ENCODE peak calls at places on chromosome 20, in seven cellular contexts. One of them, this sample, is unnamed.

GRCh38 chr20:663315-664090 is 10.5 kb upstream of the SRXN1 start:
- DNase-seq in activated naive CD4-positive, alpha-beta T cell treated with Interleukin-2 at 50 U/mL for 16 hours: no peak
- DNase-seq in HT-29: no peak
- DNase-seq in cardiac fibroblast: peak
- DNase-seq in fibroblast of the conjunctiva: no peak
- DNase-seq in mammary epithelial cell: peak
- DNase-seq in HT1080: no peak
- DNase-seq in this sample: no peak

GRCh38 chr20:6855806-6856205 is 88.3 kb downstream of the BMP2 start:
- DNase-seq in activated naive CD4-positive, alpha-beta T cell treated with Interleukin-2 at 50 U/mL for 16 hours: no peak
- DNase-seq in HT-29: no peak
- DNase-seq in cardiac fibroblast: no peak
- DNase-seq in fibroblast of the conjunctiva: no peak
- DNase-seq in mammary epithelial cell: no peak
- DNase-seq in HT1080: no peak
- DNase-seq in this sample: no peak

GRCh38 chr20:64223526-64224067 is 32.0 kb upstream of the PCMTD2 start:
- DNase-seq in activated naive CD4-positive, alpha-beta T cell treated with Interleukin-2 at 50 U/mL for 16 hours: no peak
- DNase-seq in HT-29: no peak
- DNase-seq in cardiac fibroblast: peak
- DNase-seq in fibroblast of the conjunctiva: no peak
- DNase-seq in mammary epithelial cell: no peak
- DNase-seq in HT1080: no peak
- DNase-seq in this sample: no peak

GRCh38 chr20:57420571-57421257 is 29.5 kb downstream of the RBM38 start:
- DNase-seq in activated naive CD4-positive, alpha-beta T cell treated with Interleukin-2 at 50 U/mL for 16 hours: no peak
- DNase-seq in HT-29: no peak
- DNase-seq in cardiac fibroblast: no peak
- DNase-seq in fibroblast of the conjunctiva: no peak
- DNase-seq in mammary epithelial cell: no peak
- DNase-seq in HT1080: no peak
- DNase-seq in this sample: no peak

GRCh38 chr20:5844063-5844681 is 94.0 kb downstream of the SHLD1 start:
- DNase-seq in activated naive CD4-positive, alpha-beta T cell treated with Interleukin-2 at 50 U/mL for 16 hours: peak
- DNase-seq in HT-29: no peak
- DNase-seq in cardiac fibroblast: peak
- DNase-seq in fibroblast of the conjunctiva: no peak
- DNase-seq in mammary epithelial cell: peak
- DNase-seq in HT1080: peak
- DNase-seq in this sample: no peak

GRCh38 chr20:50304501-50304856 is 113.8 kb downstream of the CEBPB start:
- DNase-seq in activated naive CD4-positive, alpha-beta T cell treated with Interleukin-2 at 50 U/mL for 16 hours: no peak
- DNase-seq in HT-29: no peak
- DNase-seq in cardiac fibroblast: peak
- DNase-seq in fibroblast of the conjunctiva: peak
- DNase-seq in mammary epithelial cell: no peak
- DNase-seq in HT1080: no peak
- DNase-seq in this sample: no peak

GRCh38 chr20:43363506-43363905 is 94.2 kb upstream of the SRSF6 start:
- DNase-seq in activated naive CD4-positive, alpha-beta T cell treated with Interleukin-2 at 50 U/mL for 16 hours: no peak
- DNase-seq in HT-29: no peak
- DNase-seq in cardiac fibroblast: no peak
- DNase-seq in fibroblast of the conjunctiva: no peak
- DNase-seq in mammary epithelial cell: no peak
- DNase-seq in HT1080: peak
- DNase-seq in this sample: no peak

GRCh38 chr20:20719411-20719810 is 7.0 kb upstream of the RALGAPA2 start:
- DNase-seq in activated naive CD4-positive, alpha-beta T cell treated with Interleukin-2 at 50 U/mL for 16 hours: no peak
- DNase-seq in HT-29: no peak
- DNase-seq in cardiac fibroblast: no peak
- DNase-seq in fibroblast of the conjunctiva: no peak
- DNase-seq in mammary epithelial cell: no peak
- DNase-seq in HT1080: no peak
- DNase-seq in this sample: no peak

GRCh38 chr20:12963456-12963855 is 45.3 kb upstream of the SPTLC3 start:
- DNase-seq in activated naive CD4-positive, alpha-beta T cell treated with Interleukin-2 at 50 U/mL for 16 hours: no peak
- DNase-seq in HT-29: no peak
- DNase-seq in cardiac fibroblast: no peak
- DNase-seq in fibroblast of the conjunctiva: no peak
- DNase-seq in mammary epithelial cell: no peak
- DNase-seq in HT1080: no peak
- DNase-seq in this sample: no peak

GRCh38 chr20:41654292-41654691 is 36.1 kb upstream of the CHD6 start:
- DNase-seq in activated naive CD4-positive, alpha-beta T cell treated with Interleukin-2 at 50 U/mL for 16 hours: no peak
- DNase-seq in HT-29: no peak
- DNase-seq in cardiac fibroblast: no peak
- DNase-seq in fibroblast of the conjunctiva: no peak
- DNase-seq in mammary epithelial cell: no peak
- DNase-seq in HT1080: no peak
- DNase-seq in this sample: no peak